ENCODE peak calls at places on chromosomes 12 and 14, in nine cellular contexts. J is dorsolateral prefrontal cortex, A is fibroblast of lung, W is cardiac fibroblast, V is nephron progenitor cell, M is endodermal cell, B is AG10803, L is tibial nerve, U is ascending aorta. N is an unnamed sample.

GRCh38 chr14:71116206-71117122 is 209.2 kb downstream of the PCNX1 start:
- DNase-seq in J (no peak), A (no peak), W (no peak), V (no peak), M (no peak), B (no peak), L (no peak), U (no peak), N (no peak)

GRCh38 chr14:105324080-105324778 is 9.7 kb downstream of the PACS2 start:
- DNase-seq in J (peak; percentile 84), A (no peak), W (no peak), V (no peak), M (peak; percentile 49), B (no peak), L (no peak), U (no peak), N (no peak)

GRCh38 chr14:99579903-99580570 is 24.0 kb downstream of the CCDC85C start:
- DNase-seq in J (no peak), A (peak; percentile 97), W (peak; percentile 23), V (peak; percentile 63), M (peak; percentile 88), B (peak; percentile 81), L (no peak), U (no peak), N (peak; percentile 45)

GRCh38 chr12:86712425-86712843 is 456.2 kb upstream of the MGAT4C start:
- DNase-seq in J (no peak), A (peak; percentile 99), W (peak; percentile 98), V (no peak), M (no peak), B (peak; percentile 97), L (no peak), U (no peak), N (peak; percentile 99)

GRCh38 chr12:42372154-42372791 is 46.3 kb downstream of the PPHLN1 start:
- DNase-seq in J (no peak), A (peak; percentile 22), W (peak; percentile 49), V (peak; percentile 16), M (peak; percentile 62), B (peak; percentile 38), L (no peak), U (no peak), N (peak; percentile 62)

GRCh38 chr14:101017209-101017608 is 113.7 kb upstream of the RTL1 start:
- DNase-seq in J (no peak), A (peak; percentile 69), W (peak; percentile 49), V (no peak), M (peak; percentile 14), B (peak; percentile 75), L (no peak), U (no peak), N (peak; percentile 37)

GRCh38 chr12:6829532-6830220 is 1.5 kb downstream of the P3H3 start:
- DNase-seq in J (no peak), A (no peak), W (no peak), V (no peak), M (no peak), B (no peak), L (no peak), U (no peak), N (no peak)

GRCh38 chr12:93541578-93542217 is 30.8 kb upstream of the SOCS2 start:
- DNase-seq in J (no peak), A (no peak), W (no peak), V (no peak), M (no peak), B (peak; percentile 9), L (no peak), U (no peak), N (no peak)

GRCh38 chr12:71639341-71639760 is 24.3 kb downstream of the ZFC3H1 start:
- DNase-seq in J (no peak), A (no peak), W (no peak), V (no peak), M (peak; percentile 77), B (no peak), L (no peak), U (no peak), N (no peak)

GRCh38 chr14:85112762-85113161 is 417.2 kb upstream of the FLRT2 start:
- DNase-seq in J (no peak), A (no peak), W (no peak), V (no peak), M (no peak), B (no peak), L (no peak), U (no peak), N (no peak)

GRCh38 chr12:37546206-37546605 is 770.4 kb upstream of the ALG10B start:
- DNase-seq in J (no peak), A (no peak), W (no peak), V (no peak), M (no peak), B (no peak), L (no peak), U (no peak), N (no peak)

GRCh38 chr12:70920251-70920851 is at the start of gene PTPRR:
- DNase-seq in J (peak; percentile 84), A (no peak), W (peak; percentile 19), V (peak; percentile 69), M (peak; percentile 89), B (no peak), L (no peak), U (no peak), N (no peak)

GRCh38 chr12:49790741-49791140 is 37.5 kb downstream of the NCKAP5L start:
- DNase-seq in J (no peak), A (no peak), W (no peak), V (no peak), M (no peak), B (no peak), L (no peak), U (no peak), N (no peak)

GRCh38 chr12:49791156-49791555 is 37.1 kb downstream of the NCKAP5L start:
- DNase-seq in J (no peak), A (no peak), W (no peak), V (no peak), M (no peak), B (no peak), L (no peak), U (no peak), N (no peak)

GRCh38 chr12:49787672-49788071 is 40.5 kb downstream of the NCKAP5L start:
- DNase-seq in J (no peak), A (no peak), W (no peak), V (no peak), M (no peak), B (no peak), L (no peak), U (no peak), N (no peak)

GRCh38 chr12:49791700-49792099 is 36.5 kb downstream of the NCKAP5L start:
- DNase-seq in J (no peak), A (no peak), W (no peak), V (no peak), M (no peak), B (no peak), L (no peak), U (no peak), N (no peak)

DNA sequence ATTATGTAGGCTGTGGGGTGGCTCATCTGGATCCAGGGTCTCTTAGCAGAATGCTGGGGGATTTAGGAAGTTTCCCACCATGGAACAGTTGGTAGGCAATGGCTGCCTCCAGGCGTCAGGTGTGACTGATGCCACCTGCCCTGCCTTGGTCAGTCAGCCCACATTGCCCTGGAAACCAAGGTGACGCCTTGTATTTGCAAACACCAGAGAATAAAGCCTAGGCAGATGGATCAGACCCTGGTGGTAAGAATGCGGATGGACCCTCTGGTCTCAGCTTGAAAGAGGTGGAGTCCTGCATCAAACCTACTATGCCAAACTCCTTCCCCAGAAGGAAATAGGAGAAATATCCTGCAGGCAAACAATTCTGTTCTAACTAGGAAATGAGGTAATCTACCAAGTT is 38.2 kb downstream of the NCKAP5L start:
- DNase-seq in J (no peak), A (no peak), W (no peak), V (no peak), M (peak; percentile 91), B (no peak), L (no peak), U (no peak), N (no peak)
- TF ChIP-seq CTCF in J (no peak), A (no peak), W (no peak), V (no peak), M (peak; percentile 77), B (no peak), L (no peak), U (no peak), N (no peak)

DNA sequence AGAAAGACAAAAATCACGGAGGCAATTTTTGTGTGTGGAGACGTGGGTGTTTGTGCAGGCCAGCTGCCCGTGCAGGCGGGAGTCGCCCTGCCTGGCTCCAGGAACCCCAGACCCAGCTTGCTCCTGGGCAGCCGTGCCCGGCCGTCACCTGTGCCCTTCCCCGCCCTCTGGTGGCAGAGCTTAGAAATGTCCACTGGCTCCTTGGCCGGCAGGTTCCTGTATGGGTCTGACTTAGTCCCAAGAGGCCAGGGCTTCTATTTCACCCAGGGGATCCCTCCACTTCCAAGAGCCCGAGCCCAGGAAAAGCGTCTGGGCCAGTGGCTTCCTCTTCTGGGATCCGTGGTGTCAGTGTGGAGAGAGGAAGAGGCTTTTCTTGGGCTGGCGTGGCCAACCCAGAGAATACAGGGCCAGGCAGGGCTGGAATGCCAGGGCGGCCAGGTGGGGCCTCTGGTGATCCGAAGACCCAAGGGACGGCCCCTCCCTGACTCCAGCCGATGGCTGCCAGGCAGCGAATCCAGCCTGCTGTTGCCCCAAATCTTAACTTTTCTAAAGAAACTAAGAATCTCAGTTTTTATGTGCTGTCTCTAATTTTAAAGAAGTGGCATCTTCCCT is 120.9 kb downstream of the TMEM132C start:
- DNase-seq in J (peak; percentile 38), A (no peak), W (peak; percentile 12), V (peak; percentile 80), M (peak; percentile 98), B (no peak), L (no peak), U (no peak), N (no peak)
- TF ChIP-seq CTCF in J (peak; percentile 52), A (no peak), W (peak; percentile 29), V (peak; percentile 76), M (peak; percentile 92), B (peak; percentile 2), L (peak; percentile 44), U (no peak), N (no peak)

GRCh38 chr14:106377432-106377831 is 851.0 kb downstream of the TMEM121 start:
- DNase-seq in J (no peak), A (no peak), W (no peak), V (no peak), M (no peak), B (no peak), L (no peak), U (no peak), N (no peak)

GRCh38 chr14:106372870-106373657 is 846.7 kb downstream of the TMEM121 start:
- DNase-seq in J (no peak), A (no peak), W (no peak), V (no peak), M (peak; percentile 67), B (no peak), L (no peak), U (no peak), N (no peak)

GRCh38 chr14:106380740-106381139 is 854.4 kb downstream of the TMEM121 start:
- DNase-seq in J (no peak), A (no peak), W (no peak), V (no peak), M (no peak), B (no peak), L (no peak), U (no peak), N (no peak)

GRCh38 chr14:106378191-106378590 is 851.8 kb downstream of the TMEM121 start:
- DNase-seq in J (no peak), A (no peak), W (no peak), V (no peak), M (no peak), B (no peak), L (no peak), U (no peak), N (no peak)
- TF ChIP-seq CTCF in J (no peak), A (no peak), W (no peak), V (no peak), M (no peak), B (no peak), L (no peak), U (no peak), N (no peak)

GRCh38 chr12:118035194-118036041 is 18.9 kb downstream of the RFC5 start:
- DNase-seq in J (peak; percentile 55), A (peak; percentile 31), W (peak; percentile 18), V (no peak), M (peak; percentile 70), B (peak; percentile 38), L (no peak), U (no peak), N (peak; percentile 30)
- TF ChIP-seq CTCF in J (no peak), A (no peak), W (peak; percentile 16), V (no peak), M (no peak), B (peak; percentile 34), L (no peak), U (no peak), N (peak; percentile 17)